ENCODE peak calls at places on chromosome 14, in six cellular contexts. V, Z, A, Y, O and B are unnamed samples.

GRCh38 chr14:100820945-100821344 is 5.0 kb upstream of the MEG3 start:
- DNase-seq in Y (no peak), A (peak), V (no peak), Z (no peak), O (no peak), B (no peak)

GRCh38 chr14:21825147-21825743 is 151.6 kb upstream of the OR4E1 start:
- DNase-seq in V (peak), O (no peak), Z (no peak), A (no peak), Y (no peak), B (no peak)

GRCh38 chr14:99254391-99255009 is 17.5 kb downstream of the BCL11B start:
- DNase-seq in A (no peak), Z (no peak), O (no peak), V (no peak), Y (no peak), B (no peak)

GRCh38 chr14:51304428-51304827 is 64.4 kb downstream of the TMX1 start:
- DNase-seq in Z (no peak), O (no peak), V (no peak), Y (no peak), A (no peak), B (no peak)

GRCh38 chr14:43894534-43894933 is 612.5 kb downstream of the FSCB start:
- DNase-seq in Y (no peak), O (no peak), V (peak), A (no peak), Z (no peak), B (no peak)

GRCh38 chr14:69695664-69696527 is 71.0 kb upstream of the SRSF5 start:
- DNase-seq in V (peak), Z (no peak), A (peak), O (no peak), Y (peak), B (no peak)

GRCh38 chr14:20836668-20837338 is 34.2 kb upstream of the RNASE1 start:
- DNase-seq in O (no peak), A (no peak), V (no peak), Z (no peak), Y (peak), B (no peak)

GRCh38 chr14:67697006-67697405 is 1.4 kb upstream of the RDH11 start:
- DNase-seq in O (no peak), Z (no peak), Y (no peak), A (no peak), V (no peak), B (no peak)

GRCh38 chr14:99794156-99794780 is 1.1 kb downstream of the EML1 start:
- DNase-seq in Z (no peak), V (no peak), O (no peak), A (no peak), Y (no peak), B (no peak)

GRCh38 chr14:96482986-96483385 is 19.2 kb upstream of the PAPOLA start:
- DNase-seq in Y (no peak), O (no peak), Z (no peak), V (no peak), A (no peak), B (no peak)

GRCh38 chr14:56121786-56122185 is 3.6 kb downstream of the PELI2 start:
- DNase-seq in A (no peak), V (no peak), Y (peak), O (no peak), Z (no peak), B (no peak)

GRCh38 chr14:79320561-79320960 is 890.7 kb downstream of the DIO2 start:
- DNase-seq in Z (no peak), O (no peak), V (no peak), Y (no peak), A (no peak), B (no peak)

GRCh38 chr14:103302966-103303365 is 31.1 kb upstream of the EIF5 start:
- DNase-seq in V (no peak), Z (no peak), Y (peak), O (no peak), A (no peak), B (no peak)

GRCh38 chr14:25381498-25381897 is 331.6 kb upstream of the STXBP6 start:
- DNase-seq in Z (no peak), A (no peak), Y (no peak), O (no peak), V (peak), B (no peak)

GRCh38 chr14:44756577-44756976 is 205.2 kb downstream of the KLHL28 start:
- DNase-seq in A (no peak), V (no peak), Z (no peak), O (no peak), Y (no peak), B (no peak)

GRCh38 chr14:91113829-91114078 is at the start of gene DGLUCY:
- DNase-seq in O (no peak), V (peak), A (peak), Y (peak), Z (peak), B (no peak)

GRCh38 chr14:63902375-63902976 is 49.7 kb downstream of the SYNE2 start:
- DNase-seq in V (no peak), A (no peak), Y (no peak), O (no peak), Z (no peak), B (no peak)

GRCh38 chr14:58899317-58899713 is 261.6 kb downstream of the DACT1 start:
- DNase-seq in Y (peak), O (no peak), A (no peak), V (no peak), Z (no peak), B (no peak)

GRCh38 chr14:71538288-71538687 is 393.9 kb upstream of the RGS6 start:
- DNase-seq in A (no peak), Z (no peak), Y (peak), O (no peak), V (no peak), B (no peak)

GRCh38 chr14:97306785-97307246 is 509.6 kb downstream of the VRK1 start:
- DNase-seq in V (no peak), Y (no peak), O (no peak), Z (no peak), A (no peak), B (no peak)

GRCh38 chr14:37594916-37595808 is at the start of the genes FOXA1 and TTC6:
- DNase-seq in A (no peak), V (no peak), Y (peak), Z (no peak), O (no peak), B (no peak)

GRCh38 chr14:21449899-21450216 is 6.1 kb downstream of the CHD8 start:
- DNase-seq in V (no peak), O (no peak), Y (no peak), Z (no peak), A (no peak), B (no peak)

GRCh38 chr14:30656190-30656632 is 34.1 kb downstream of the SCFD1 start:
- DNase-seq in V (peak), O (no peak), Y (peak), Z (no peak), A (no peak), B (no peak)

GRCh38 chr14:61476737-61477410 is 155.5 kb downstream of the PRKCH start:
- DNase-seq in Z (no peak), A (no peak), Y (peak), O (peak), V (peak), B (peak)

GRCh38 chr14:61478971-61479473 is 157.6 kb downstream of the PRKCH start:
- DNase-seq in V (peak), A (no peak), Y (no peak), O (no peak), Z (no peak), B (no peak)

GRCh38 chr14:61479746-61480502 is 158.5 kb downstream of the PRKCH start:
- DNase-seq in O (no peak), V (no peak), A (no peak), Z (no peak), Y (peak), B (no peak)

GRCh38 chr14:61476105-61476736 is 154.8 kb downstream of the PRKCH start:
- DNase-seq in O (no peak), Y (no peak), Z (no peak), A (no peak), V (peak), B (no peak)

GRCh38 chr14:61477845-61478438 is 156.6 kb downstream of the PRKCH start:
- DNase-seq in Z (no peak), V (peak), Y (peak), O (peak), A (peak), B (peak)
- H3K4me3 ChIP-seq in Z (peak), V (peak), Y (no peak), O (no peak), A (no peak), B (no peak)

DNA sequence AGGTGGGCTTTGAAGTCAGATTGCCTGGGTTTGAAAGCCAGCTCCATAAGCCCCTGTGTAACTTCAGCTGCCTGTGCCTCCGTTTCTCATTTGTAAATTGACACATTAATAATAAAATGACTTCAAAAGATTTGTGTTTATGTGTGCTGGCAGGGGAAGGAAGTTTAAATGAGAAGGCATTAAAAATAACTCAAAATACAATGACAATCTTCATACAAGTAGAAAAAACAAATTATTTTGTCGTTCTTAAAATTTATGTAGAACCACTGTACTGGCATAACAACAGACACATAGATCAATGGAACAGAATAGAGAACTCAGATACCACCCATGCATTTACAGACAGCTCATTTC is 83.0 kb downstream of the PPM1A start:
- DNase-seq in A (no peak), O (no peak), Y (no peak), V (no peak), Z (no peak), B (no peak)
- H3K4me3 ChIP-seq in A (no peak), O (peak), Y (no peak), V (peak), Z (peak), B (peak)

GRCh38 chr14:94391284-94391914 is 3.0 kb upstream of the SERPINA1 start:
- DNase-seq in Z (no peak), Y (no peak), A (no peak), O (no peak), V (no peak), B (peak)

GRCh38 chr14:94390372-94391086 is 2.1 kb upstream of the SERPINA1 start:
- DNase-seq in Y (no peak), Z (no peak), O (no peak), A (peak), V (no peak), B (peak)

GRCh38 chr14:94388896-94389469 is 581 bp upstream of the SERPINA1 start:
- DNase-seq in Y (no peak), Z (no peak), O (no peak), V (no peak), A (no peak), B (peak)

GRCh38 chr14:94388027-94388895 is at the start of gene SERPINA1:
- DNase-seq in A (no peak), Z (no peak), Y (no peak), O (no peak), V (no peak), B (peak)

GRCh38 chr14:94389731-94390371 is 1.4 kb upstream of the SERPINA1 start:
- DNase-seq in Y (no peak), Z (no peak), A (no peak), O (no peak), V (no peak), B (peak)
- H3K4me3 ChIP-seq in Y (no peak), Z (peak), A (no peak), O (no peak), V (no peak), B (peak)

DNA sequence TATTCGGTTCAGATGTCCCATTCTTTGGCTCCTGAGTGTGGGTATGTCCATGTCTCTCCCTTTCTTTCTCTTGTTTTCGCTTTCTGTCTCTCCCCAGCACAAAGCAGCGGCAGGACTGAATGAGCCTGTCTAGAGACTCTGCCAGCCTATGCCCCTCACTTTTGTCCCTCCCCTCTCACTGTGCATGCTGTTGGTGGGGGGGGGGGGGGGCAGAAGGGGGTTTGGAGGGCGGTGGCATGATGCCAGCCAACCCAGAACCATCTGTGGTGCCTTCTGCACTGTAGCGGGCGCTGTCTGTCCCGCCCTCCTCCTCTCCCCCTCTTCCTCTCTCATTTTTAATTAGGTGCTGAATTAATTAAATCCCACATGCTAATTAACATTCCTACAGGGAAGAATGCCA is 17.7 kb downstream of the NGDN start:
- DNase-seq in Z (no peak), O (no peak), V (no peak), Y (no peak), A (no peak), B (no peak)
- H3K4me3 ChIP-seq in Z (no peak), O (no peak), V (no peak), Y (no peak), A (no peak), B (no peak)